ENCODE peak calls at places on chromosomes 11 and 22, in nine cellular contexts. X is posterior cingulate gyrus; J is NCI-H2081; Y is endothelial cell; P is progenitor cell of endocrine pancreas; U is hippocampal formation; H is activated CD4-positive, alpha-beta T cell treated with anti-CD3 and anti-CD28 coated beads, Interleukin-2, amount 10 ng/mL, durations not matched to agents 7 days and 5 days; W is transverse colon; M is NCI-H526. F is an unnamed sample.

GRCh38 chr22:24540470-24540869 is 14.5 kb downstream of the GUCD1 start:
- DNase-seq in X (no peak), J (no peak), Y (no peak), P (no peak), U (no peak), H (no peak), W (no peak), M (no peak), F (no peak)

GRCh38 chr11:8063319-8063718 is 17.7 kb upstream of the TUB start:
- DNase-seq in X (no peak), J (no peak), Y (no peak), P (no peak), U (no peak), H (no peak), W (no peak), M (no peak), F (no peak)

GRCh38 chr11:85086511-85087284 is 540.4 kb downstream of the DLG2 start:
- DNase-seq in X (no peak), J (peak), Y (no peak), P (no peak), U (no peak), H (no peak), W (no peak), M (peak), F (no peak)

GRCh38 chr11:1398506-1399235 is 8.9 kb downstream of the BRSK2 start:
- DNase-seq in X (no peak), J (no peak), Y (no peak), P (no peak), U (no peak), H (no peak), W (no peak), M (no peak), F (no peak)

GRCh38 chr11:1194977-1195689 is 27.7 kb upstream of the MUC5B start:
- DNase-seq in X (no peak), J (no peak), Y (no peak), P (no peak), U (no peak), H (no peak), W (peak), M (no peak), F (peak)

GRCh38 chr22:32801436-32802290 is at the start of gene TIMP3:
- DNase-seq in X (peak), J (no peak), Y (peak), P (peak), U (peak), H (no peak), W (peak), M (no peak), F (peak)

GRCh38 chr11:74723511-74723910 is 7.7 kb downstream of the CHRDL2 start:
- DNase-seq in X (no peak), J (no peak), Y (no peak), P (no peak), U (no peak), H (no peak), W (no peak), M (no peak), F (no peak)

GRCh38 chr22:47011131-47011854 is 248.8 kb downstream of the TBC1D22A start:
- DNase-seq in X (no peak), J (no peak), Y (no peak), P (no peak), U (no peak), H (no peak), W (no peak), M (no peak), F (no peak)

GRCh38 chr11:12029738-12030363 is 21.4 kb upstream of the DKK3 start:
- DNase-seq in X (no peak), J (no peak), Y (no peak), P (no peak), U (no peak), H (no peak), W (no peak), M (no peak), F (no peak)

GRCh38 chr11:110123003-110123402 is 29.8 kb downstream of the ZC3H12C start:
- DNase-seq in X (no peak), J (no peak), Y (no peak), P (no peak), U (no peak), H (no peak), W (no peak), M (no peak), F (no peak)

GRCh38 chr11:107699371-107700348 is 12.2 kb downstream of the SLN start:
- DNase-seq in X (no peak), J (no peak), Y (no peak), P (no peak), U (no peak), H (no peak), W (no peak), M (no peak), F (no peak)

GRCh38 chr22:26169312-26170111 is at the start of gene SEZ6L:
- DNase-seq in X (peak), J (peak), Y (peak), P (peak), U (peak), H (no peak), W (no peak), M (no peak), F (no peak)

GRCh38 chr11:2103666-2104523 is 35.3 kb downstream of the IGF2 start:
- DNase-seq in X (no peak), J (no peak), Y (no peak), P (no peak), U (no peak), H (no peak), W (no peak), M (no peak), F (no peak)

GRCh38 chr22:29635734-29636357 is 32.4 kb downstream of the NF2 start:
- DNase-seq in X (no peak), J (peak), Y (no peak), P (no peak), U (no peak), H (no peak), W (no peak), M (no peak), F (no peak)

GRCh38 chr11:112810951-112811350 is 150.3 kb upstream of the NCAM1 start:
- DNase-seq in X (no peak), J (no peak), Y (no peak), P (no peak), U (no peak), H (no peak), W (no peak), M (no peak), F (no peak)

GRCh38 chr22:35394011-35394312 is 6.0 kb upstream of the MCM5 start:
- DNase-seq in X (no peak), J (no peak), Y (no peak), P (no peak), U (no peak), H (no peak), W (no peak), M (no peak), F (no peak)

GRCh38 chr11:67027483-67027930 is 4.6 kb downstream of the SYT12 start:
- DNase-seq in X (no peak), J (no peak), Y (no peak), P (no peak), U (no peak), H (no peak), W (no peak), M (peak), F (no peak)

GRCh38 chr11:72293391-72293790 is 49.4 kb upstream of the PHOX2A start:
- DNase-seq in X (no peak), J (no peak), Y (no peak), P (no peak), U (no peak), H (no peak), W (no peak), M (no peak), F (no peak)

GRCh38 chr11:78586452-78587046 is 11.9 kb upstream of the NARS2 start:
- DNase-seq in X (no peak), J (no peak), Y (no peak), P (no peak), U (no peak), H (no peak), W (no peak), M (peak), F (no peak)

GRCh38 chr22:22576244-22576988 is 17.4 kb upstream of the PRAME start:
- DNase-seq in X (peak), J (peak), Y (peak), P (peak), U (no peak), H (peak), W (peak), M (peak), F (peak)

GRCh38 chr22:36921309-36922096 is 8.1 kb downstream of the CSF2RB start:
- DNase-seq in X (peak), J (no peak), Y (no peak), P (no peak), U (no peak), H (no peak), W (peak), M (no peak), F (no peak)

GRCh38 chr11:9951714-9952275 is 287.9 kb downstream of the SWAP70 start:
- DNase-seq in X (peak), J (no peak), Y (no peak), P (no peak), U (no peak), H (no peak), W (no peak), M (no peak), F (no peak)

GRCh38 chr22:20316844-20317401 is 2.9 kb downstream of the DGCR6L start:
- DNase-seq in X (no peak), J (no peak), Y (no peak), P (no peak), U (no peak), H (peak), W (peak), M (no peak), F (no peak)